ENCODE peak calls at places on chromosome 9, in six cellular contexts. W is H1, Z is IMR-90, V is mesenchymal stem cell, O is mesendoderm, F is H9. X is an unnamed sample.

GRCh38 chr9:37119360-37119759 is 1.0 kb upstream of the ZCCHC7 start:
- DNase-seq in O (no peak), V (no peak), Z (no peak), F (no peak), W (no peak), X (no peak)

GRCh38 chr9:27379311-27380236 is 82.6 kb upstream of the EQTN start:
- DNase-seq in F (no peak), V (no peak), Z (no peak), W (no peak), O (no peak), X (no peak)

GRCh38 chr9:18208166-18209059 is 265.5 kb upstream of the ADAMTSL1 start:
- DNase-seq in Z (peak), W (peak), V (peak), O (peak), F (peak), X (peak)

GRCh38 chr9:110189001-110189400 is 19.0 kb downstream of the C9orf152 start:
- DNase-seq in Z (peak), F (no peak), W (no peak), O (no peak), V (peak), X (no peak)

GRCh38 chr9:81374881-81375280 is 314.5 kb downstream of the TLE1 start:
- DNase-seq in V (peak), W (no peak), Z (peak), O (peak), F (no peak), X (no peak)

GRCh38 chr9:115262477-115262876 is 144.5 kb upstream of the TNC start:
- DNase-seq in Z (peak), V (peak), O (peak), F (no peak), W (no peak), X (no peak)

GRCh38 chr9:27423919-27424710 is 100.0 kb upstream of the IFNK start:
- DNase-seq in F (no peak), Z (no peak), O (no peak), W (no peak), V (no peak), X (no peak)

GRCh38 chr9:109935406-109936087 is 155.5 kb downstream of the PALM2AKAP2 start:
- DNase-seq in W (no peak), O (no peak), V (no peak), F (no peak), Z (no peak), X (no peak)

GRCh38 chr9:132798817-132799790 is 79.0 kb downstream of the AK8 start:
- DNase-seq in W (no peak), Z (no peak), V (peak), O (no peak), F (peak), X (no peak)

GRCh38 chr9:115637661-115638060 is 515.9 kb upstream of the PAPPA start:
- DNase-seq in W (no peak), Z (no peak), O (no peak), F (no peak), V (no peak), X (no peak)

GRCh38 chr9:89038354-89039091 is 47.3 kb downstream of the S1PR3 start:
- DNase-seq in O (no peak), V (peak), W (no peak), Z (peak), F (no peak), X (no peak)

GRCh38 chr9:27425827-27426716 is 98.0 kb upstream of the IFNK start:
- DNase-seq in Z (no peak), W (no peak), V (no peak), F (no peak), O (no peak), X (no peak)

GRCh38 chr9:128108784-128109709 is 18.5 kb downstream of the PTGES2 start:
- DNase-seq in W (no peak), O (no peak), F (peak), V (no peak), Z (no peak), X (no peak)

GRCh38 chr9:101626295-101626694 is 31.5 kb upstream of the PPP3R2 start:
- DNase-seq in V (no peak), Z (no peak), W (no peak), F (no peak), O (no peak), X (no peak)

GRCh38 chr9:21334969-21335632 is at the start of gene KLHL9:
- DNase-seq in Z (peak), O (peak), F (peak), V (peak), W (peak), X (peak)

GRCh38 chr9:93200989-93201339 is 17.0 kb downstream of the WNK2 start:
- DNase-seq in V (no peak), W (no peak), O (peak), Z (no peak), F (no peak), X (no peak)

GRCh38 chr9:105286098-105286497 is 41.6 kb downstream of the SLC44A1 start:
- DNase-seq in O (no peak), F (no peak), V (peak), Z (peak), W (no peak), X (no peak)

GRCh38 chr9:121267689-121268597 is at the start of gene GSN:
- DNase-seq in V (peak), F (peak), O (peak), Z (peak), W (peak), X (no peak)
- H3K18ac ChIP-seq in V (peak), F (no peak), O (peak), Z (peak), W (peak), X (peak)

DNA sequence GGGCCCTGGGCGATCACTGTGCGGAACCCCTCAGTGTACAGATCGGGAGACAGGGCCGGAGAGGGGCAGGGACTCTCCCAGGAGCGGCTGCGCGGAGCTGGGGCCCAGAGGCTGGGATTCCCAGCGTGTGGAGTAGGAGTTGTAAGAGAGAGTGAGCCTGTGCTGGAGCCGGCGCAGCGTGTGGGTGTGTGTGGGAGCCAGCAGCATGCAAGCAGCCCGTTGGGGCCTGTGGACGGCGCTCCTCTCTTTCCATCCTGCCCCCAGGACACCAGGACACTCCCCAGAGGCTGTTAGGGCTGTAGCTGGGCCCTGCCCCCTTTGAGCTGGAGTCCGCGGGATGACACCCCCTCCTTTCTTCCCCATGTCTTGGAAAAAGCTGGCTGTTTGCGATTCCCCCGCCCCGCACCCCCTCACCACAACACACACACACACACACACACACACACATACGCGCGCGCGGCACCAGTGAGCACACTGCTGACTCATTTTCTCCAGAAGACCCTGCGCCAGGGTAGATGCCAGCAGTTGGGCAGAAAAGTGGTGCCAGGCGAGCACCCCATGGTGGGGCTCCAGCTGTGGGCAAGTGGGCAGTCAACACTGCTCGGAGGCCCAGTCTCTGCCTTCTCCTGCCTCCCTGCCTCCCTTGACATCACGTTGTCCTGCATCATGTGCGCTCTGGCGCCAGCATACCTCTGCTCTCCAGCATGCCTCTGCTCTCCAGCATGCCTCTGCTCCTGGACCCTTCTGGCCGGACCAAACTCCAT is 1.5 kb downstream of the COL27A1 start:
- DNase-seq in Z (peak), V (peak), W (peak), O (peak), F (peak), X (no peak)
- H2BK15ac ChIP-seq in Z (peak), V (no peak), W (peak), O (no peak), F (no peak), X (peak)

GRCh38 chr9:16726023-16726422 is 144.4 kb downstream of the BNC2 start:
- DNase-seq in F (no peak), O (peak), V (peak), W (no peak), Z (peak), X (no peak)
- H3K18ac ChIP-seq in F (no peak), O (no peak), V (no peak), W (peak), Z (peak), X (no peak)

DNA sequence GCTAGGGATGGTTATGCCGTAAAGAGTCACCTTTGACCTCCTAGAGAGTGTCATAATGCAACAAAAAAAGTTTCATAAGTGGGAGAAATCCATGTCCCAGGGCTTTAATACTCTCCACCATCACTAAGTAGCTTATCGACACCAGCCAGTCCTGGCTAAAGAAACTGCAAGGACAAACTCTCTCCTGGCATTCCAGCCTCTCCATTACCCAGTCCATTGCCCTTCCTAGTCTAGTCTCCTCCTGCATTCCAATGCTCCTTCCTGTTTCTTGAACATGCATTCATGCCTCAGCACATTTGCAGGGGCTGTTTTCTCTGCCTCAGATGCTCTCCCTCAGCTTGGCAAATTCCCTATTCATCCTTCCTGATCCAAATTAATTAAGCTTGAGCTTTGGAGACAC is 364.1 kb downstream of the BRINP1 start:
- DNase-seq in W (no peak), F (peak), V (no peak), Z (no peak), O (peak), X (peak)
- H2BK15ac ChIP-seq in W (no peak), F (no peak), V (no peak), Z (no peak), O (no peak), X (no peak)

GRCh38 chr9:5876711-5877110 is 14.0 kb upstream of the MLANA start:
- DNase-seq in Z (no peak), W (peak), F (peak), V (no peak), O (peak), X (no peak)
- H3K18ac ChIP-seq in Z (no peak), W (no peak), F (no peak), V (no peak), O (no peak), X (no peak)

GRCh38 chr9:8349928-8350327 is 550.4 kb upstream of the DMAC1 start:
- DNase-seq in W (no peak), F (no peak), O (no peak), V (no peak), Z (no peak), X (no peak)

GRCh38 chr9:8351431-8351830 is 551.9 kb upstream of the DMAC1 start:
- DNase-seq in O (no peak), Z (no peak), W (no peak), F (no peak), V (no peak), X (no peak)

GRCh38 chr9:8346291-8346690 is 546.7 kb upstream of the DMAC1 start:
- DNase-seq in O (no peak), W (no peak), Z (peak), F (no peak), V (no peak), X (no peak)

GRCh38 chr9:8349369-8349768 is 549.8 kb upstream of the DMAC1 start:
- DNase-seq in V (no peak), Z (no peak), W (no peak), O (peak), F (no peak), X (no peak)

GRCh38 chr9:8348756-8349155 is 549.2 kb upstream of the DMAC1 start:
- DNase-seq in F (no peak), V (no peak), O (no peak), W (no peak), Z (no peak), X (no peak)
- H2BK15ac ChIP-seq in F (no peak), V (no peak), O (no peak), W (no peak), Z (no peak), X (no peak)

GRCh38 chr9:69376651-69377050 is 51.6 kb downstream of the ENTREP1 start:
- DNase-seq in W (no peak), Z (peak), V (peak), F (no peak), O (peak), X (no peak)

GRCh38 chr9:69379250-69379982 is 54.4 kb downstream of the ENTREP1 start:
- DNase-seq in W (no peak), V (peak), Z (peak), F (no peak), O (peak), X (no peak)

GRCh38 chr9:69380811-69381210 is 55.8 kb downstream of the ENTREP1 start:
- DNase-seq in W (no peak), Z (peak), F (no peak), V (peak), O (no peak), X (no peak)

GRCh38 chr9:69377291-69377690 is 52.3 kb downstream of the ENTREP1 start:
- DNase-seq in O (no peak), Z (no peak), W (no peak), V (no peak), F (no peak), X (no peak)

DNA sequence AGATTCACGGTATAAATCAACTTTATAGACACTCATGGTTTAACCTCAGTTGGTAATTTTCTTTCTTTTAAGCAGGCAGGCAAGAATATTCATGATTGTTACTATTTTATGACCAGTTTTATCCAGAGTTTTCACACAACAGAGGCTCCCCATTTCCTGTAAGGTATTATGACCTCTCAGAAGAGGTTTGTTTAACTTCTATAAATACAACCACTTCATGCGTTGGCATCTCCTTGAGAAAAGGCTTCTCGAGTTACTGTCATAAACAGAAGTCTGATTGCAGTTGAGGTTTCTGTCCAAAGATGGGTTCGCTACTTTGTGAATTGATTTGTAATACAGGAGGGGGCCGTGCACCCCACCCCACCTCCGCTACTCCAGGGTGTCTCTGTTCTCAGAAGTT is 55.3 kb downstream of the ENTREP1 start:
- DNase-seq in O (no peak), V (peak), W (no peak), F (no peak), Z (no peak), X (no peak)
- H3K18ac ChIP-seq in O (no peak), V (no peak), W (no peak), F (no peak), Z (no peak), X (no peak)

GRCh38 chr9:277595-278330 is 63.1 kb downstream of the DOCK8 start:
- DNase-seq in F (no peak), Z (no peak), W (no peak), O (no peak), V (no peak), X (no peak)
- H2BK15ac ChIP-seq in F (no peak), Z (no peak), W (no peak), O (no peak), V (no peak), X (no peak)

GRCh38 chr9:4769321-4770080 is 23.2 kb upstream of the RCL1 start:
- DNase-seq in Z (peak), W (peak), F (no peak), V (no peak), O (no peak), X (no peak)

GRCh38 chr9:4771788-4772187 is 21.0 kb upstream of the RCL1 start:
- DNase-seq in W (no peak), F (no peak), V (no peak), O (no peak), Z (no peak), X (no peak)

GRCh38 chr9:4768681-4769080 is 24.1 kb upstream of the RCL1 start:
- DNase-seq in W (no peak), F (no peak), O (no peak), Z (no peak), V (no peak), X (no peak)

DNA sequence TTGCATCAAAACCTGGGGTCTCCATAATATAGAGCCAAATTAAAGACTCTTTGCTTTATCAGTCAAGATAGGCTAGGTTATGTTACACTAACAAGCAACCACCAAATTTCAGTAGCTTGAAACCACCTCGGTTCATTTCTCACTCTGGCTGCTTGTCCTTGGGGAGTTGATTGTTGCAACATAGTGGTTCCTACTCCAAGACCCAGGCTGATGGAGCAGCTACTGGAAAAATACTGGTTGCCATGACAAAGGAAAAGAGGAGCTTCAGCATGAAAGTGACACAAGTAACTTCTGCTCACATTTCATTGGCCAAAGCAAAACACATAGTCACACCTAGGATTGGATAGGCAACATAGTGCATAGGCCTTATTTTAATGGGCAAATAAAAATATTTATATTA is 18.5 kb upstream of the RCL1 start:
- DNase-seq in F (no peak), V (peak), O (no peak), Z (no peak), W (no peak), X (no peak)
- H3K18ac ChIP-seq in F (no peak), V (no peak), O (no peak), Z (no peak), W (no peak), X (no peak)

GRCh38 chr9:129887210-129888084 is 52.2 kb downstream of the USP20 start:
- DNase-seq in Z (peak), W (no peak), V (peak), F (no peak), O (no peak), X (no peak)
- H2BK15ac ChIP-seq in Z (no peak), W (no peak), V (no peak), F (no peak), O (no peak), X (no peak)

X was measured in neuronal stem cell.